ENCODE peak calls at places on chromosomes 5 and 9, in six cellular contexts. O is left ventricle myocardium inferior, P is left lung, E is stomach, C is fibroblast of lung, I is Caco-2. H is an unnamed sample.
A peak's percentile ranks its signal among the peaks of the same experiment; 100 is the strongest.

GRCh38 chr5:127925916-127926315 is 157.7 kb upstream of the SLC12A2 start:
- DNase-seq in C (peak; percentile 56), E (peak; percentile 56), O (no peak), I (peak; percentile 51), P (no peak), H (no peak)

GRCh38 chr9:2800385-2801179 is 43.3 kb downstream of the PUM3 start:
- DNase-seq in C (no peak), E (no peak), I (no peak), P (no peak), O (no peak), H (no peak)

GRCh38 chr9:114276908-114277821 is 45.7 kb upstream of the ORM1 start:
- DNase-seq in O (peak; percentile 7), C (peak; percentile 98), E (no peak), P (no peak), I (peak; percentile 9), H (no peak)

GRCh38 chr9:1837453-1838084 is 177.6 kb upstream of the SMARCA2 start:
- DNase-seq in P (no peak), O (no peak), I (peak; percentile 55), C (no peak), E (no peak), H (no peak)

GRCh38 chr5:39518516-39518915 is 93.7 kb upstream of the DAB2 start:
- DNase-seq in C (peak; percentile 96), E (no peak), O (no peak), P (no peak), I (no peak), H (no peak)

GRCh38 chr9:116990592-116990991 is 303.5 kb downstream of the TRIM32 start:
- DNase-seq in P (no peak), I (no peak), O (no peak), C (no peak), E (no peak), H (no peak)

GRCh38 chr9:137254624-137255447 is at the start of gene NELFB:
- DNase-seq in P (peak; percentile 99), O (peak; percentile 95), C (peak; percentile 77), I (peak; percentile 91), E (peak; percentile 96), H (peak; percentile 99)

GRCh38 chr5:38104497-38105230 is 153.7 kb upstream of the EGFLAM start:
- DNase-seq in O (no peak), E (no peak), P (no peak), C (peak; percentile 5), I (no peak), H (no peak)

GRCh38 chr9:118366228-118366627 is 662.0 kb downstream of the TLR4 start:
- DNase-seq in I (no peak), O (no peak), E (no peak), C (no peak), P (no peak), H (no peak)

GRCh38 chr5:4042311-4042710 is 446.7 kb downstream of the IRX1 start:
- DNase-seq in E (no peak), O (no peak), I (no peak), P (no peak), C (no peak), H (no peak)

GRCh38 chr9:136950656-136951030 is 1.4 kb upstream of the LCN12 start:
- DNase-seq in I (no peak), E (no peak), C (no peak), O (no peak), P (peak; percentile 58), H (no peak)

GRCh38 chr5:154740957-154741356 is 14.2 kb upstream of the LARP1 start:
- DNase-seq in C (peak; percentile 71), O (no peak), E (no peak), I (no peak), P (no peak), H (no peak)

GRCh38 chr5:154782812-154783592 is 27.8 kb downstream of the LARP1 start:
- DNase-seq in O (no peak), E (no peak), I (no peak), P (no peak), C (no peak), H (no peak)

GRCh38 chr5:160263326-160263850 is 34.1 kb downstream of the FABP6 start:
- DNase-seq in C (no peak), O (no peak), P (no peak), E (no peak), I (no peak), H (no peak)

GRCh38 chr5:174052636-174053035 is 7.1 kb downstream of the NSG2 start:
- DNase-seq in P (no peak), O (no peak), E (no peak), I (no peak), C (no peak), H (no peak)

GRCh38 chr5:124289641-124290201 is 456.7 kb downstream of the ZNF608 start:
- DNase-seq in O (no peak), I (peak; percentile 78), C (no peak), E (peak; percentile 69), P (no peak), H (no peak)

GRCh38 chr9:84669293-84670105 is at the start of gene NTRK2:
- DNase-seq in I (no peak), P (peak; percentile 75), O (peak; percentile 36), E (no peak), C (peak; percentile 46), H (no peak)

GRCh38 chr9:98442541-98442940 is 187.1 kb upstream of the TBC1D2 start:
- DNase-seq in O (no peak), C (peak; percentile 39), E (no peak), I (no peak), P (no peak), H (no peak)

GRCh38 chr9:121989010-121989409 is 104.1 kb downstream of the TTLL11 start:
- DNase-seq in O (no peak), C (no peak), I (peak; percentile 46), E (no peak), P (no peak), H (no peak)

GRCh38 chr5:136199408-136199807 is 6.4 kb upstream of the SMIM32 start:
- DNase-seq in C (no peak), E (no peak), P (no peak), I (no peak), O (no peak), H (peak; percentile 31)

GRCh38 chr9:137070906-137071275 is 534 bp upstream of the SAPCD2 start:
- DNase-seq in E (no peak), O (peak; percentile 72), P (no peak), C (no peak), I (no peak), H (no peak)

GRCh38 chr5:21663082-21663481 is 1190.1 kb downstream of the CDH12 start:
- DNase-seq in P (no peak), O (no peak), E (no peak), I (no peak), C (no peak), H (no peak)

GRCh38 chr9:130199605-130200004 is 27.4 kb downstream of the NCS1 start:
- DNase-seq in I (no peak), P (no peak), O (no peak), C (peak; percentile 96), E (no peak), H (no peak)

GRCh38 chr5:137582218-137582617 is 83.1 kb upstream of the SPOCK1 start:
- DNase-seq in C (no peak), O (no peak), I (no peak), E (no peak), P (no peak), H (no peak)

GRCh38 chr5:67093259-67093658 is 103.3 kb downstream of the CD180 start:
- DNase-seq in C (no peak), I (no peak), E (no peak), O (no peak), P (no peak), H (no peak)

GRCh38 chr5:52859619-52860018 is 71.9 kb downstream of the ITGA1 start:
- DNase-seq in P (no peak), C (peak; percentile 97), O (no peak), E (no peak), I (no peak), H (no peak)

GRCh38 chr5:31937226-31937625 is 236.9 kb downstream of the GOLPH3 start:
- DNase-seq in P (no peak), O (no peak), I (no peak), C (no peak), E (no peak), H (no peak)

GRCh38 chr5:59483971-59484472 is 409.5 kb downstream of the PDE4D start:
- DNase-seq in I (no peak), P (no peak), E (no peak), C (peak; percentile 87), O (no peak), H (no peak)

GRCh38 chr9:5326893-5327548 is 12.7 kb downstream of the RLN1 start:
- DNase-seq in O (no peak), P (peak; percentile 78), C (peak; percentile 7), I (no peak), E (peak; percentile 50), H (peak; percentile 26)

GRCh38 chr5:141172381-141173204 is at the start of gene PCDHB7:
- DNase-seq in I (no peak), O (no peak), E (no peak), C (peak; percentile 3), P (no peak), H (no peak)
- TF ChIP-seq CTCF in I (peak; percentile 27), O (peak; percentile 56), E (no peak), C (peak; percentile 24), P (peak; percentile 22), H (peak; percentile 38)

GRCh38 chr5:132219981-132220380 is 7.7 kb downstream of the P4HA2 start:
- DNase-seq in C (no peak), O (no peak), P (no peak), I (no peak), E (no peak), H (no peak)
- H3K4me1 ChIP-seq in C (peaks cover 22% of the 10 kb centered on the region), O (peaks cover 100% of the 10 kb centered on the region), P (peaks cover 10% of the 10 kb centered on the region), I (no peaks in the 10 kb centered on the region), E (peaks cover 24% of the 10 kb centered on the region), H (no peaks in the 10 kb centered on the region)

DNA sequence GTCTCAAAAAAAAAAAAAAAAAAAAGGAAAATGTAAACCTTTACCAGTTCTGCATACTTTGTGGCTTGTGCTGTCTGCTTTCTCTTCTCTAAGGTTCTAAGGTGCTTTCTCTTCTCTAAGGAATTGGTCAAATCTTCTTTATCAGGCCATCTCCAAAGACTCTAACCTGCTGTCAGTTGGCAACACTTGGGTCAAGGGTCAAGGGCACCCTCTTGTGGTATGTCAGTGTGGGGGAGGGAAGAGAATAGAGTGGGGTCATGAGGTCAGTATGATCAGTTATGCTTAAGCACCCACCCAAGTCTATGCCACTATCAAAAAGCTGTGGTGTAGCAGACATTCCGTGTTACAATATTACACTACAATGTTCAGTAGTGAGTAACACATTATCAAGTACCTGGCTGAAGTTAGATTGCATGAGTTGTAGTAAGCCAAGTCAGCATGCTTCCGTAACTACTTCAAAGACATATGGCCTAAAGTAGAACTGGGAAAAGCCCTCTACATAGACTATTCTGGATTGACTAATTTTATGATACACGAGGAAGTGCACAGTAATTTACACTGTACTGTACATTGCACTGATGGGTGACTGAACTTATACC is 25.0 kb upstream of the CCL28 start:
- DNase-seq in O (no peak), C (peak; percentile 22), P (no peak), E (no peak), I (no peak), H (no peak)
- TF ChIP-seq CTCF in O (no peak), C (no peak), P (no peak), E (no peak), I (no peak), H (no peak)

GRCh38 chr5:142221091-142221860 is 103.5 kb downstream of the SPRY4 start:
- DNase-seq in I (no peak), P (no peak), O (no peak), E (no peak), C (no peak), H (no peak)
- H3K4me1 ChIP-seq in I (peaks cover 16% of the 10 kb centered on the region), P (peaks cover 43% of the 10 kb centered on the region), O (peaks cover 21% of the 10 kb centered on the region), E (peaks cover 18% of the 10 kb centered on the region), C (peaks cover 8% of the 10 kb centered on the region), H (peaks cover 27% of the 10 kb centered on the region)

GRCh38 chr9:90894956-90895687 is 93.5 kb downstream of the SYK start:
- DNase-seq in O (no peak), I (no peak), P (no peak), C (no peak), E (no peak), H (no peak)
- TF ChIP-seq CTCF in O (peak; percentile 51), I (peak; percentile 17), P (peak; percentile 21), C (peak; percentile 40), E (no peak), H (peak; percentile 15)

GRCh38 chr5:122844136-122844915 is 1.1 kb upstream of the SNX24 start:
- DNase-seq in I (no peak), P (no peak), E (peak; percentile 52), O (no peak), C (no peak), H (no peak)
- H3K4me1 ChIP-seq in I (peaks cover 29% of the 10 kb centered on the region), P (peaks cover 45% of the 10 kb centered on the region), E (peaks cover 15% of the 10 kb centered on the region), O (peaks cover 29% of the 10 kb centered on the region), C (peaks cover 8% of the 10 kb centered on the region), H (peaks cover 11% of the 10 kb centered on the region)